ENCODE peak calls at places on chromosomes 3 and 15, in nine cellular contexts. Q, Z, A, L, H, M, R, O and P are unnamed samples.

GRCh38 chr3:115554496-115554826 is 68.8 kb upstream of the GAP43 start:
- DNase-seq in Q (no peak), Z (no peak), A (no peak), L (no peak), H (no peak), M (no peak), R (no peak), O (no peak), P (no peak)

GRCh38 chr3:89859738-89860137 is 752.3 kb downstream of the EPHA3 start:
- DNase-seq in Q (no peak), Z (no peak), A (no peak), L (no peak), H (no peak), M (no peak), R (no peak), O (no peak), P (no peak)

GRCh38 chr15:57389991-57390390 is 13.7 kb downstream of the CGNL1 start:
- DNase-seq in Q (no peak), Z (no peak), A (no peak), L (no peak), H (no peak), M (no peak), R (no peak), O (no peak), P (no peak)

GRCh38 chr3:46566040-46566631 is at the start of gene LRRC2:
- DNase-seq in Q (no peak), Z (peak), A (no peak), L (no peak), H (peak), M (no peak), R (no peak), O (peak), P (peak)

GRCh38 chr3:139909836-139910235 is 25.1 kb upstream of the CLSTN2 start:
- DNase-seq in Q (no peak), Z (no peak), A (no peak), L (no peak), H (no peak), M (no peak), R (no peak), O (no peak), P (no peak)

GRCh38 chr3:4633078-4634004 is 140.2 kb downstream of the ITPR1 start:
- DNase-seq in Q (no peak), Z (peak), A (no peak), L (no peak), H (peak), M (no peak), R (no peak), O (peak), P (no peak)

GRCh38 chr15:51751687-51752683 is 588 bp downstream of the TMOD2 start:
- DNase-seq in Q (no peak), Z (no peak), A (no peak), L (peak), H (peak), M (no peak), R (no peak), O (no peak), P (no peak)

GRCh38 chr3:94694894-94695293 is 632.0 kb downstream of the NSUN3 start:
- DNase-seq in Q (no peak), Z (no peak), A (no peak), L (no peak), H (no peak), M (no peak), R (no peak), O (no peak), P (no peak)

GRCh38 chr3:126654571-126655393 is at the start of gene TXNRD3:
- DNase-seq in Q (peak), Z (peak), A (peak), L (peak), H (peak), M (peak), R (peak), O (no peak), P (peak)

GRCh38 chr3:194540268-194540937 is 53.6 kb upstream of the ATP13A3 start:
- DNase-seq in Q (no peak), Z (no peak), A (no peak), L (no peak), H (no peak), M (no peak), R (no peak), O (no peak), P (no peak)

GRCh38 chr3:48952510-48953118 is 34.0 kb downstream of the ARIH2 start:
- DNase-seq in Q (peak), Z (peak), A (no peak), L (peak), H (peak), M (no peak), R (peak), O (no peak), P (peak)

GRCh38 chr3:58683001-58683845 is 16.6 kb upstream of the FAM3D start:
- DNase-seq in Q (no peak), Z (no peak), A (no peak), L (no peak), H (peak), M (no peak), R (no peak), O (no peak), P (no peak)

GRCh38 chr3:134323966-134324962 is 50.0 kb downstream of the AMOTL2 start:
- DNase-seq in Q (no peak), Z (no peak), A (no peak), L (no peak), H (peak), M (no peak), R (no peak), O (no peak), P (no peak)